ENCODE peak calls at places on chromosomes 12 and 14, in nine cellular contexts. Y is mesothelial cell of epicardium, W is HFFc6, B is GM20000, Q is IMR-90, M is endothelial cell, R is nephron progenitor cell, H is neural crest cell, T is SK-N-SH. U is an unnamed sample.
A peak's percentile ranks its signal among the peaks of the same experiment; 100 is the strongest.

GRCh38 chr12:88960213-88960878 is 380.1 kb upstream of the KITLG start:
- DNase-seq in B (no peak), M (no peak), R (no peak), W (peak; percentile 41), T (no peak), H (no peak), Y (no peak), Q (peak; percentile 49), U (no peak)

GRCh38 chr12:118850244-118850825 is 131.0 kb upstream of the SRRM4 start:
- DNase-seq in M (peak; percentile 22), Y (no peak), H (peak; percentile 35), B (peak; percentile 35), T (peak; percentile 16), W (no peak), Q (no peak), R (peak; percentile 63), U (no peak)

GRCh38 chr12:85188609-85189008 is 91.4 kb upstream of the ALX1 start:
- DNase-seq in Y (no peak), H (no peak), W (no peak), R (no peak), M (no peak), Q (no peak), B (no peak), T (no peak), U (no peak)

GRCh38 chr12:88884600-88884999 is 304.3 kb upstream of the KITLG start:
- DNase-seq in R (no peak), Q (no peak), Y (no peak), M (no peak), H (no peak), B (peak; percentile 11), T (no peak), W (no peak), U (no peak)

GRCh38 chr14:52031781-52032180 is 37.1 kb downstream of the NID2 start:
- DNase-seq in B (no peak), R (no peak), Y (no peak), W (peak; percentile 89), Q (peak; percentile 78), H (no peak), M (no peak), T (no peak), U (no peak)

GRCh38 chr12:27999521-27999920 is 27.0 kb upstream of the PTHLH start:
- DNase-seq in B (no peak), Y (no peak), W (peak; percentile 72), H (no peak), Q (peak; percentile 74), M (no peak), T (no peak), R (no peak), U (no peak)

GRCh38 chr14:104800600-104801283 is at the start of gene ZBTB42:
- DNase-seq in H (no peak), T (peak; percentile 89), M (peak; percentile 39), B (peak; percentile 87), W (peak; percentile 8), Q (peak; percentile 48), Y (peak; percentile 60), R (peak; percentile 67), U (no peak)

GRCh38 chr12:843609-844008 is 91.2 kb downstream of the WNK1 start:
- DNase-seq in T (no peak), Q (peak; percentile 55), Y (no peak), R (no peak), B (no peak), W (peak; percentile 47), H (no peak), M (no peak), U (no peak)

GRCh38 chr14:75249958-75250336 is 28.7 kb upstream of the FOS start:
- DNase-seq in Q (no peak), R (no peak), B (no peak), T (no peak), Y (no peak), H (no peak), M (no peak), W (no peak), U (no peak)

GRCh38 chr14:97218713-97219355 is 421.7 kb downstream of the VRK1 start:
- DNase-seq in H (peak; percentile 43), T (peak; percentile 19), M (peak; percentile 50), Y (no peak), W (no peak), Q (no peak), B (no peak), R (peak; percentile 50), U (no peak)

GRCh38 chr14:99321236-99321925 is 49.4 kb upstream of the BCL11B start:
- DNase-seq in Q (no peak), B (peak; percentile 16), Y (no peak), W (no peak), M (no peak), R (no peak), H (no peak), T (no peak), U (peak; percentile 70)

GRCh38 chr12:46265734-46266133 is 3.1 kb downstream of the SLC38A1 start:
- DNase-seq in M (no peak), H (no peak), Q (no peak), T (no peak), B (peak; percentile 33), W (no peak), Y (no peak), R (no peak), U (no peak)

GRCh38 chr12:124837958-124838803 is 25.5 kb downstream of the SCARB1 start:
- DNase-seq in W (peak; percentile 99), T (peak; percentile 96), H (no peak), Y (no peak), M (no peak), R (no peak), Q (peak; percentile 98), B (no peak), U (peak; percentile 88)

GRCh38 chr14:36513451-36514277 is 6.4 kb downstream of the NKX2-1 start:
- DNase-seq in Y (no peak), T (peak; percentile 24), Q (no peak), H (no peak), R (peak; percentile 67), M (no peak), W (no peak), B (peak; percentile 30), U (no peak)

GRCh38 chr12:40185303-40185693 is 39.5 kb upstream of the LRRK2 start:
- DNase-seq in R (no peak), T (no peak), W (no peak), B (no peak), H (no peak), Y (no peak), M (no peak), Q (no peak), U (no peak)

GRCh38 chr12:40181490-40181889 is 43.3 kb upstream of the LRRK2 start:
- DNase-seq in Q (no peak), R (no peak), H (no peak), B (no peak), Y (no peak), T (no peak), W (no peak), M (no peak), U (no peak)

GRCh38 chr12:40188558-40189320 is 36.1 kb upstream of the LRRK2 start:
- DNase-seq in T (no peak), B (no peak), Y (no peak), Q (no peak), H (no peak), W (no peak), R (no peak), M (no peak), U (no peak)

GRCh38 chr12:40184493-40185302 is 40.1 kb upstream of the LRRK2 start:
- DNase-seq in Y (no peak), W (no peak), H (no peak), Q (no peak), M (no peak), T (no peak), R (no peak), B (no peak), U (no peak)

DNA sequence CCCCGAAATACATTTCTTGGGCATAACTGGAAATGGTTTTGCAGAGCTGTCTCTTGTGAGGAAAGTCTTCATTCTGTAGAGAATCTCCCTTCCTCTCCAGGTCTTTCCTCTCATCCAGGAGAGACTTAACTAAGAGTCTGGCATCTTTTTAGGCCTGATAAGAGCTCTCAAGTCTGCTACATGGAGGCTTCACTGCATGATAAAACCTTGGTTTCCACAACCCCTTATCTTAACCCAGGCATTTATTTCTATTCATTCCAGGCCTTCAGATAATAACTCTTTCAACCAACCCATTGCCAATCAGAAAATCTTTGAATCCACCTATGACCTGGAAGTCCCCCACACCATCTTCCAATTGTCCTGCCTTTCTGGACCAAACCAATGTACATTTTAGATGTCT is 41.1 kb upstream of the LRRK2 start:
- DNase-seq in B (no peak), Q (no peak), R (no peak), M (no peak), W (no peak), Y (no peak), T (no peak), H (no peak), U (no peak)
- TF ChIP-seq CTCF in B (no peak), Q (no peak), R (no peak), M (no peak), W (no peak), Y (no peak), T (no peak), H (no peak), U (no peak)

DNA sequence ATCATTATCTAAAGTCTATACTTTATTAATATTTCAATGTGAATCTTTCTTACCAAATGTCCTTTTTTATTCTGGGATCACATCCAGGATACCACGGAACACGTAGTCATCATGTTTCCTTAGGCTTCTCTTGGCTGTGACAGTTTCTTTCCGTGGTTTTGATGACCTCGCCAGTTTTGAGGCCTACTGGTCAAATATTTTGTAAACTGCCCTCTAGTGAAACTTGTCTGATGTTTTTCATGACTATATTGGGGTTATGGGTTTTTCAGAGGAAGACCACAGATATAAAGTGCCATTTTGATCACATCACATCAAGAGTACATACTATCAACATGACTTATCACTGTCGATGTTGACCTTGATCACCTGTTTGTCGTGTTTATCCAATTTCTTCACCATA is 14.1 kb upstream of the SERPINA6 start:
- DNase-seq in R (no peak), Q (peak; percentile 31), Y (no peak), T (no peak), W (no peak), B (no peak), H (no peak), M (no peak), U (no peak)
- TF ChIP-seq CTCF in R (no peak), Q (no peak), Y (no peak), T (peak; percentile 15), W (no peak), B (no peak), H (no peak), M (no peak), U (no peak)

GRCh38 chr12:19186722-19187661 is 57.5 kb downstream of the PLEKHA5 start:
- DNase-seq in M (no peak), Y (no peak), H (no peak), W (peak; percentile 59), T (peak; percentile 38), Q (peak; percentile 71), B (peak; percentile 23), R (no peak), U (no peak)
- TF ChIP-seq CTCF in M (peak; percentile 73), Y (peak; percentile 76), H (peak; percentile 96), W (peak; percentile 90), T (peak; percentile 81), Q (peak; percentile 68), B (no peak), R (peak; percentile 58), U (peak; percentile 72)

GRCh38 chr14:79663453-79663852 is 547.9 kb downstream of the DIO2 start:
- DNase-seq in R (no peak), W (no peak), T (no peak), M (no peak), Y (no peak), B (no peak), H (no peak), Q (no peak), U (no peak)
- TF ChIP-seq CTCF in R (no peak), W (no peak), T (no peak), M (no peak), Y (no peak), B (no peak), H (no peak), Q (no peak), U (no peak)